ENCODE peak calls at places on chromosome 11, in seven cellular contexts. F is Kasumi-1, U is adipocyte, D is kidney glomerular epithelial cell, V is naive B cell, R is T-cell, I is NCI-H2081 treated with DMSO at 0.1 percent for 48 hours. Q is an unnamed sample.

GRCh38 chr11:69721745-69722144 is 17.9 kb upstream of the FGF19 start:
- DNase-seq in U (no peak), I (no peak), F (no peak), V (no peak), D (no peak), R (no peak), Q (no peak)

GRCh38 chr11:68938088-68938487 is 34.4 kb downstream of the IGHMBP2 start:
- DNase-seq in F (no peak), D (no peak), R (no peak), I (no peak), V (no peak), U (no peak), Q (no peak)

GRCh38 chr11:126561327-126561893 is 205.9 kb downstream of the ST3GAL4 start:
- DNase-seq in R (no peak), F (peak; percentile 64), V (no peak), U (peak; percentile 76), I (no peak), D (peak; percentile 49), Q (peak; percentile 48)

GRCh38 chr11:12099132-12099873 is 11.1 kb upstream of the MICAL2 start:
- DNase-seq in R (no peak), V (no peak), D (no peak), U (no peak), F (peak; percentile 4), I (no peak), Q (no peak)

GRCh38 chr11:35011389-35011788 is 95.0 kb downstream of the PDHX start:
- DNase-seq in F (no peak), U (peak; percentile 70), I (no peak), R (no peak), D (no peak), V (no peak), Q (no peak)

GRCh38 chr11:33187851-33188722 is 26.8 kb upstream of the CSTF3 start:
- DNase-seq in D (no peak), F (peak; percentile 54), U (no peak), V (no peak), R (no peak), I (no peak), Q (no peak)

GRCh38 chr11:22472306-22472705 is 134.1 kb downstream of the SLC17A6 start:
- DNase-seq in V (no peak), U (no peak), R (no peak), I (no peak), F (no peak), D (no peak), Q (no peak)

GRCh38 chr11:125517116-125517804 is 21.2 kb upstream of the FEZ1 start:
- DNase-seq in F (no peak), R (no peak), I (no peak), V (no peak), D (no peak), U (peak; percentile 62), Q (no peak)

GRCh38 chr11:134625151-134625550 is 213.1 kb upstream of the B3GAT1 start:
- DNase-seq in V (no peak), F (no peak), D (no peak), R (no peak), I (no peak), U (no peak), Q (no peak)

Q was measured in OCI-LY7.